ENCODE peak calls at places on chromosome 2, in eight cellular contexts. One of them, this sample, is unnamed. For H3K4me1, the result is how much of the 10 kb centered on the place peaks cover.

GRCh38 chr2:102848366-102848839 is 86.6 kb downstream of the TMEM182 start:
- DNase-seq in colonic mucosa: peak
- DNase-seq in upper lobe of left lung: peak
- DNase-seq in right cardiac atrium: peak
- DNase-seq in astrocyte: peak
- DNase-seq in left ventricle myocardium inferior: peak
- DNase-seq in aorta: peak
- DNase-seq in Peyer's patch: no peak
- DNase-seq in this sample: peak

GRCh38 chr2:860259-860855 is 90.3 kb upstream of the SNTG2 start:
- DNase-seq in left ventricle myocardium inferior: no peak
- DNase-seq in right cardiac atrium: no peak
- DNase-seq in upper lobe of left lung: no peak
- DNase-seq in astrocyte: no peak
- DNase-seq in colonic mucosa: no peak
- DNase-seq in Peyer's patch: no peak
- DNase-seq in aorta: no peak
- DNase-seq in this sample: no peak

GRCh38 chr2:100367163-100367562 is 44.9 kb upstream of the LONRF2 start:
- DNase-seq in Peyer's patch: no peak
- DNase-seq in right cardiac atrium: no peak
- DNase-seq in aorta: no peak
- DNase-seq in upper lobe of left lung: no peak
- DNase-seq in colonic mucosa: no peak
- DNase-seq in astrocyte: no peak
- DNase-seq in left ventricle myocardium inferior: no peak
- DNase-seq in this sample: no peak

GRCh38 chr2:239227661-239228371 is 173.0 kb downstream of the HDAC4 start:
- DNase-seq in Peyer's patch: no peak
- DNase-seq in right cardiac atrium: no peak
- DNase-seq in aorta: no peak
- DNase-seq in colonic mucosa: no peak
- DNase-seq in upper lobe of left lung: no peak
- DNase-seq in left ventricle myocardium inferior: no peak
- DNase-seq in astrocyte: peak
- DNase-seq in this sample: no peak

GRCh38 chr2:95353055-95353575 is 49.4 kb upstream of the FAHD2A start:
- DNase-seq in aorta: no peak
- DNase-seq in colonic mucosa: no peak
- DNase-seq in left ventricle myocardium inferior: no peak
- DNase-seq in Peyer's patch: no peak
- DNase-seq in astrocyte: no peak
- DNase-seq in right cardiac atrium: no peak
- DNase-seq in upper lobe of left lung: peak
- DNase-seq in this sample: no peak

GRCh38 chr2:239291505-239292350 is 109.1 kb downstream of the HDAC4 start:
- DNase-seq in astrocyte: no peak
- DNase-seq in left ventricle myocardium inferior: no peak
- DNase-seq in colonic mucosa: no peak
- DNase-seq in Peyer's patch: no peak
- DNase-seq in upper lobe of left lung: peak
- DNase-seq in aorta: no peak
- DNase-seq in right cardiac atrium: no peak
- DNase-seq in this sample: no peak

GRCh38 chr2:206670531-206671319 is 28.4 kb downstream of the FAM237A start:
- DNase-seq in colonic mucosa: no peak
- DNase-seq in upper lobe of left lung: no peak
- DNase-seq in astrocyte: no peak
- DNase-seq in right cardiac atrium: no peak
- DNase-seq in aorta: no peak
- DNase-seq in left ventricle myocardium inferior: no peak
- DNase-seq in Peyer's patch: no peak
- DNase-seq in this sample: peak

GRCh38 chr2:160720098-160720497 is 226.5 kb upstream of the RBMS1 start:
- DNase-seq in Peyer's patch: no peak
- DNase-seq in colonic mucosa: no peak
- DNase-seq in right cardiac atrium: no peak
- DNase-seq in left ventricle myocardium inferior: no peak
- DNase-seq in aorta: no peak
- DNase-seq in upper lobe of left lung: no peak
- DNase-seq in astrocyte: no peak
- DNase-seq in this sample: no peak

GRCh38 chr2:33437297-33437696 is 39.2 kb upstream of the RASGRP3 start:
- DNase-seq in left ventricle myocardium inferior: no peak
- DNase-seq in Peyer's patch: no peak
- DNase-seq in astrocyte: peak
- DNase-seq in upper lobe of left lung: no peak
- DNase-seq in aorta: no peak
- DNase-seq in right cardiac atrium: no peak
- DNase-seq in colonic mucosa: no peak
- DNase-seq in this sample: peak

DNA sequence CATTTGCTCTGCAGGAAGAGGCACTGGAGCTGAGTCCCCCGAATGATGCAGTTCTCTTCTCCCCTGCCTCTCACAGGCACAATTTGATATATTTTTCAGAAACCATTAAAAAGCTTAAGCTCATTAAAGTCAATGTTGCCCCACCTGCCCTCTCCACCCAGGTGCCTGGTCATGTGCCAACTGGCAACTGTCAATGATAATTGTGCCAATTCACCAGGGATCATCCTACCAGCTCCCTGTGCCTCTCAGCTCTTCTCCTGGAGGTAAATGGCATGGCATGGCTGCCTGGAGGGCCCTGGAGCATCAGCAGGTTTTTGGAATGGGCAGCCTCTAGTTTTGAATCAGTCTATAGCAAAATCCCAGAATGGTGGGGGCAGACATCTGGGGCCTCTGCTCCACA is 279.6 kb upstream of the ID2 start:
- DNase-seq in Peyer's patch: no peak
- DNase-seq in left ventricle myocardium inferior: no peak
- DNase-seq in astrocyte: no peak
- DNase-seq in upper lobe of left lung: no peak
- DNase-seq in aorta: no peak
- DNase-seq in right cardiac atrium: no peak
- DNase-seq in colonic mucosa: peak
- DNase-seq in this sample: no peak
- H3K4me1 ChIP-seq in Peyer's patch: under half
- H3K4me1 ChIP-seq in left ventricle myocardium inferior: under half
- H3K4me1 ChIP-seq in astrocyte: under half
- H3K4me1 ChIP-seq in upper lobe of left lung: under half
- H3K4me1 ChIP-seq in aorta: under half
- H3K4me1 ChIP-seq in right cardiac atrium: under half
- H3K4me1 ChIP-seq in colonic mucosa: under half
- H3K4me1 ChIP-seq in this sample: under half

DNA sequence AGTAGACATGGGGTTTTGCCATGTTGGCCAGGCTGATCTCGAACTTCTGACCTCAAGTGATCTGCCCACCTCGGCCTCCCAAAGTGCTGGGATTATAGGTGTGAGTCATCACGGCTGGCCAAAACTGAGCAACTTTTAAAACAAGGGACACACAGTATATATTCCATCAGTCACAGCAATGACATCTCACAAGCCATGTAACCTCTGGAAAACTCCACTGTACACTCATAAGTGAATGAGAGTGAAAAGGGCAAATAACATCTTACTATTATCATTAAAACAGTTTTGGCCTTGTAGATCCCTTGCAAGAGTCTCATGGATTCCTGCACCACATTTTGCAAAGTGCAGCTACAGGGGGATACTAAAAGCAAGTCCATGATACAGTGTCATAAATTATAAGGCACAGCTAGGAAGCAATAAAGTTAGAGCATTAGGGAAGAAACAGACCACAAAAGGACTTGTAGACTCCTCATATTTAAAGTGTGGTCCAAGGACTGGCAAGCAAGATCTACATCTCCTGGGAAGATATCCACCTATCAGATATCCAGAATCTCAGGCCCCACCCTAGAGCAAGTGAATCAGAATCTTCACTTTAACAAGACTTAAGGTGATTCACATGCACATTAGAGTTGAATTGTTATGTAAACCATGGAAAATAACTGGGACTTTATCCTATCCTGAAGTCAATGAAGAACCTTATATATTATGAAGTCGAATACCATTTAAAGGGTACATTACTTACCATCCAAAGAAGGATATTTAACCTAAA is 5.7 kb downstream of the SMC6 start:
- DNase-seq in right cardiac atrium: no peak
- DNase-seq in aorta: no peak
- DNase-seq in left ventricle myocardium inferior: no peak
- DNase-seq in upper lobe of left lung: no peak
- DNase-seq in astrocyte: peak
- DNase-seq in colonic mucosa: no peak
- DNase-seq in Peyer's patch: no peak
- DNase-seq in this sample: peak
- H3K27ac ChIP-seq in right cardiac atrium: no peak
- H3K27ac ChIP-seq in aorta: no peak
- H3K27ac ChIP-seq in left ventricle myocardium inferior: no peak
- H3K27ac ChIP-seq in upper lobe of left lung: no peak
- H3K27ac ChIP-seq in astrocyte: no peak
- H3K27ac ChIP-seq in colonic mucosa: no peak
- H3K27ac ChIP-seq in Peyer's patch: no peak
- H3K27ac ChIP-seq in this sample: no peak

GRCh38 chr2:28400921-28401320 is 8.3 kb downstream of the FOSL2 start:
- DNase-seq in right cardiac atrium: no peak
- DNase-seq in colonic mucosa: no peak
- DNase-seq in left ventricle myocardium inferior: no peak
- DNase-seq in aorta: no peak
- DNase-seq in Peyer's patch: no peak
- DNase-seq in upper lobe of left lung: no peak
- DNase-seq in astrocyte: no peak
- DNase-seq in this sample: no peak

GRCh38 chr2:28401411-28401810 is 8.8 kb downstream of the FOSL2 start:
- DNase-seq in aorta: no peak
- DNase-seq in right cardiac atrium: no peak
- DNase-seq in upper lobe of left lung: no peak
- DNase-seq in Peyer's patch: no peak
- DNase-seq in left ventricle myocardium inferior: no peak
- DNase-seq in colonic mucosa: no peak
- DNase-seq in astrocyte: no peak
- DNase-seq in this sample: no peak

GRCh38 chr2:28400434-28400833 is 7.8 kb downstream of the FOSL2 start:
- DNase-seq in colonic mucosa: no peak
- DNase-seq in left ventricle myocardium inferior: no peak
- DNase-seq in aorta: no peak
- DNase-seq in right cardiac atrium: no peak
- DNase-seq in astrocyte: no peak
- DNase-seq in upper lobe of left lung: no peak
- DNase-seq in Peyer's patch: no peak
- DNase-seq in this sample: no peak

GRCh38 chr2:28403388-28403956 is 10.8 kb downstream of the FOSL2 start:
- DNase-seq in right cardiac atrium: no peak
- DNase-seq in colonic mucosa: no peak
- DNase-seq in left ventricle myocardium inferior: no peak
- DNase-seq in astrocyte: no peak
- DNase-seq in aorta: no peak
- DNase-seq in upper lobe of left lung: no peak
- DNase-seq in Peyer's patch: no peak
- DNase-seq in this sample: no peak

DNA sequence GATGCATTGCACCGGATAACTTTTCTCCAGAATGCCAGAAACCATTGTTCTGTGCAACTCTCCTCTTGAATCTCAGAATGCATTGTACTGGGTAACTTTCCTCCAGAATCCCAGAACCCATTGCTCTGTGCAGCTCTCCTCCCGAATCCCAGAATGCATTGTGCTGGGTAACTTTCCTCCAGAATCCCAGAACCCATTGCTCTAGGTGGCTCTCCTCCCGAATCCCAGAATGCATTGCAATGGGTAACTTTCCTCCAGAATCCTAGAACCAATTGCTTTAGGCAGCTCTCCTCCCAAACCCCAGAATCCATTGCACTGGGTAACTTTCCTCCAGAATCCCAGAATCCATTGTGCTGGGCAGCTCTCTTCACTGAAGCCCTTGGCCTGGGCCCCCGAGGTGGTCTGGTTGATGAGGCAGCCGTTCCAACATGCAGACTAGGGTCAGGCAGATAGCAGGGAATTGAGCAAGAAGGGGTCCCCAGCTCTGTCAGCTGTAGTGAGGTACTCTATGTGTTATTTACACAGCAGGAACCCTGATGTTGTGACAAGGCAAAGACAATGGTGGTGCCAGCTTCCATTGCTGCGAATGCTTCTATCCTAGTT is 9.4 kb downstream of the FOSL2 start:
- DNase-seq in astrocyte: no peak
- DNase-seq in upper lobe of left lung: no peak
- DNase-seq in right cardiac atrium: no peak
- DNase-seq in left ventricle myocardium inferior: no peak
- DNase-seq in Peyer's patch: no peak
- DNase-seq in aorta: no peak
- DNase-seq in colonic mucosa: no peak
- DNase-seq in this sample: no peak
- H3K4me1 ChIP-seq in astrocyte: half or more
- H3K4me1 ChIP-seq in upper lobe of left lung: half or more
- H3K4me1 ChIP-seq in right cardiac atrium: under half
- H3K4me1 ChIP-seq in left ventricle myocardium inferior: half or more
- H3K4me1 ChIP-seq in Peyer's patch: half or more
- H3K4me1 ChIP-seq in aorta: under half
- H3K4me1 ChIP-seq in colonic mucosa: under half
- H3K4me1 ChIP-seq in this sample: under half

GRCh38 chr2:86254576-86255538 is 55.6 kb downstream of the MRPL35 start:
- DNase-seq in Peyer's patch: no peak
- DNase-seq in aorta: no peak
- DNase-seq in right cardiac atrium: peak
- DNase-seq in astrocyte: no peak
- DNase-seq in left ventricle myocardium inferior: peak
- DNase-seq in colonic mucosa: peak
- DNase-seq in upper lobe of left lung: no peak
- DNase-seq in this sample: no peak
- H3K27ac ChIP-seq in Peyer's patch: peak
- H3K27ac ChIP-seq in aorta: peak
- H3K27ac ChIP-seq in right cardiac atrium: peak
- H3K27ac ChIP-seq in astrocyte: no peak
- H3K27ac ChIP-seq in left ventricle myocardium inferior: peak
- H3K27ac ChIP-seq in colonic mucosa: no peak
- H3K27ac ChIP-seq in upper lobe of left lung: no peak
- H3K27ac ChIP-seq in this sample: no peak

GRCh38 chr2:101736233-101736632 is 38.7 kb downstream of the MAP4K4 start:
- DNase-seq in right cardiac atrium: no peak
- DNase-seq in upper lobe of left lung: no peak
- DNase-seq in left ventricle myocardium inferior: no peak
- DNase-seq in Peyer's patch: no peak
- DNase-seq in aorta: no peak
- DNase-seq in colonic mucosa: no peak
- DNase-seq in astrocyte: no peak
- DNase-seq in this sample: no peak

GRCh38 chr2:101740555-101740964 is 43.1 kb downstream of the MAP4K4 start:
- DNase-seq in astrocyte: no peak
- DNase-seq in left ventricle myocardium inferior: no peak
- DNase-seq in right cardiac atrium: no peak
- DNase-seq in upper lobe of left lung: no peak
- DNase-seq in Peyer's patch: no peak
- DNase-seq in colonic mucosa: no peak
- DNase-seq in aorta: no peak
- DNase-seq in this sample: no peak

GRCh38 chr2:101736861-101737291 is 39.4 kb downstream of the MAP4K4 start:
- DNase-seq in Peyer's patch: no peak
- DNase-seq in right cardiac atrium: no peak
- DNase-seq in astrocyte: peak
- DNase-seq in aorta: no peak
- DNase-seq in colonic mucosa: no peak
- DNase-seq in left ventricle myocardium inferior: no peak
- DNase-seq in upper lobe of left lung: no peak
- DNase-seq in this sample: peak

GRCh38 chr2:101737478-101738240 is 40.2 kb downstream of the MAP4K4 start:
- DNase-seq in upper lobe of left lung: no peak
- DNase-seq in aorta: no peak
- DNase-seq in astrocyte: peak
- DNase-seq in right cardiac atrium: no peak
- DNase-seq in Peyer's patch: no peak
- DNase-seq in left ventricle myocardium inferior: no peak
- DNase-seq in colonic mucosa: no peak
- DNase-seq in this sample: peak

GRCh38 chr2:101738649-101739048 is 41.1 kb downstream of the MAP4K4 start:
- DNase-seq in right cardiac atrium: no peak
- DNase-seq in astrocyte: no peak
- DNase-seq in upper lobe of left lung: no peak
- DNase-seq in left ventricle myocardium inferior: no peak
- DNase-seq in aorta: no peak
- DNase-seq in colonic mucosa: no peak
- DNase-seq in Peyer's patch: no peak
- DNase-seq in this sample: no peak
- H3K4me1 ChIP-seq in right cardiac atrium: under half
- H3K4me1 ChIP-seq in astrocyte: under half
- H3K4me1 ChIP-seq in upper lobe of left lung: half or more
- H3K4me1 ChIP-seq in left ventricle myocardium inferior: half or more
- H3K4me1 ChIP-seq in aorta: under half
- H3K4me1 ChIP-seq in colonic mucosa: under half
- H3K4me1 ChIP-seq in Peyer's patch: under half
- H3K4me1 ChIP-seq in this sample: half or more

This sample was measured in foreskin keratinocyte.